ENCODE peak calls at places on chromosomes 7 and 10, in eight cellular contexts. E is mammary epithelial cell, V is lower lobe of right lung, Z is GM20000, A is H9, K is thoracic aorta, L is fibroblast of lung, U is transverse colon. G is an unnamed sample.

GRCh38 chr7:3943779-3944520 is 642.9 kb downstream of the SDK1 start:
- DNase-seq in E (no peak), V (no peak), Z (no peak), A (no peak), K (no peak), L (no peak), U (no peak), G (no peak)

GRCh38 chr7:18429547-18429946 is 66.0 kb upstream of the HDAC9 start:
- DNase-seq in E (peak), V (no peak), Z (no peak), A (no peak), K (no peak), L (peak), U (no peak), G (no peak)

GRCh38 chr10:101725843-101726242 is 30.9 kb upstream of the FBXW4 start:
- DNase-seq in E (no peak), V (no peak), Z (no peak), A (no peak), K (no peak), L (no peak), U (peak), G (no peak)

GRCh38 chr7:121313793-121314676 is 14.8 kb upstream of the WNT16 start:
- DNase-seq in E (no peak), V (no peak), Z (peak), A (no peak), K (no peak), L (peak), U (peak), G (no peak)

GRCh38 chr10:119595715-119596515 is 849 bp downstream of the TIAL1 start:
- DNase-seq in E (peak), V (peak), Z (peak), A (peak), K (no peak), L (peak), U (peak), G (no peak)

GRCh38 chr10:115073796-115074195 is 19.4 kb upstream of the ATRNL1 start:
- DNase-seq in E (no peak), V (no peak), Z (no peak), A (no peak), K (no peak), L (no peak), U (no peak), G (no peak)

GRCh38 chr10:86956841-86957448 is 470 bp downstream of the MMRN2 start:
- DNase-seq in E (no peak), V (peak), Z (no peak), A (peak), K (peak), L (no peak), U (no peak), G (no peak)

GRCh38 chr7:25879799-25880198 is 272.2 kb upstream of the NFE2L3 start:
- DNase-seq in E (no peak), V (no peak), Z (no peak), A (no peak), K (no peak), L (no peak), U (no peak), G (no peak)

GRCh38 chr7:139850906-139851305 is 21.8 kb downstream of the TBXAS1 start:
- DNase-seq in E (no peak), V (no peak), Z (no peak), A (no peak), K (no peak), L (no peak), U (no peak), G (no peak)

GRCh38 chr10:75208177-75208576 is 2.4 kb upstream of the VDAC2 start:
- DNase-seq in E (peak), V (no peak), Z (no peak), A (no peak), K (no peak), L (peak), U (no peak), G (no peak)

GRCh38 chr10:63456437-63457210 is 9.2 kb downstream of the JMJD1C start:
- DNase-seq in E (peak), V (no peak), Z (no peak), A (no peak), K (no peak), L (peak), U (no peak), G (no peak)

GRCh38 chr7:23759556-23760391 is 49.8 kb downstream of the STK31 start:
- DNase-seq in E (peak), V (no peak), Z (no peak), A (no peak), K (no peak), L (peak), U (no peak), G (no peak)

GRCh38 chr7:14766747-14767146 is 135.8 kb downstream of the DGKB start:
- DNase-seq in E (no peak), V (no peak), Z (no peak), A (no peak), K (no peak), L (peak), U (no peak), G (no peak)

GRCh38 chr10:15222511-15222910 is 54.0 kb upstream of the NMT2 start:
- DNase-seq in E (no peak), V (no peak), Z (no peak), A (no peak), K (no peak), L (peak), U (no peak), G (no peak)

GRCh38 chr7:95088536-95088935 is 181.1 kb downstream of the PPP1R9A start:
- DNase-seq in E (no peak), V (no peak), Z (no peak), A (no peak), K (no peak), L (no peak), U (no peak), G (no peak)

GRCh38 chr10:1019362-1019761 is 6.3 kb downstream of the IDI2 start:
- DNase-seq in E (no peak), V (no peak), Z (no peak), A (no peak), K (no peak), L (no peak), U (no peak), G (no peak)

GRCh38 chr7:75969704-75970498 is 24.5 kb downstream of the TMEM120A start:
- DNase-seq in E (no peak), V (no peak), Z (no peak), A (no peak), K (no peak), L (no peak), U (no peak), G (no peak)

DNA sequence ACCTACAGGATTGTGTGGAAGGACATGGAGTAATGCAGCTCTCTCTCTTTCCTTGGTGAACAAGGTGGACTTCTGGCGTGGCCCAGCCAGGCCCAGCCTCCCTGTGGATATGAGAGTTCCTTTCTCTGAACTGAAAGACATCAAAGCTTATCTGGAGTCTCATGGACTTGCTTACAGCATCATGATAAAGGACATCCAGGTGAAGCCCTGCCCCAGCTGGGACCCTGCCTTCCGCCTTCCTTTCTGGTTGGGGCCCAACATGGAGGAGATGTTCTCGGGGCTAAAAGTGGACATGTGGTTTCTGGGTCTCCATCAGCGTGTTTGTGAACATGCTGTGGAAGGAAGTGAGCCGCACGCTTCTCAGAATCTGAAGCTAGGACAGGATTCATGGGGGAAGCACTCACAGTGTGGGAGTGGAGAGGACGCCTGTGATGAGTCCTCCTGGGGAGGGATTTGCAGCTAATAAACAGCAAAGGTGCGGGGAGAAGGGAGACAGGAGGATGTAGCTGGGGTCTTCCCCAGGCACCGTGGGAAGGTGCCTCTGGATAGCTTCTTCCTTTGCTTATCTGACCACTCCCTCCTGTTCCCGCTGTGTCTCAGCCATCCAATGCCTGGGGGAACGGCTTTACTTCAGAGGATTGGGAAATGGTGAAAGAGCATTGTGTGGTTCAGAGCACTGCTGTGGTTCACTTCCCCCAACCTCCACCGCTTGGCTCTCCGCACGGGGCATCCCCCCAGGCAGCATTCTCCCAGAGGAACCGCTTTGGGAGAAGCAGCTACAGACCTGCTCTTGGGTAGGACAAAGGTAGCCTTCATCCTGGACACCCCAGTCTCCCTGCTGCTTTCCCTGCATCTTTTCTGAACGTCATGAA is 5.5 kb downstream of the CPA5 start:
- DNase-seq in E (peak), V (no peak), Z (no peak), A (no peak), K (no peak), L (no peak), U (no peak), G (no peak)
- TF ChIP-seq CTCF in E (no peak), V (no peak), Z (no peak), A (no peak), K (no peak), L (no peak), U (no peak), G (no peak)

DNA sequence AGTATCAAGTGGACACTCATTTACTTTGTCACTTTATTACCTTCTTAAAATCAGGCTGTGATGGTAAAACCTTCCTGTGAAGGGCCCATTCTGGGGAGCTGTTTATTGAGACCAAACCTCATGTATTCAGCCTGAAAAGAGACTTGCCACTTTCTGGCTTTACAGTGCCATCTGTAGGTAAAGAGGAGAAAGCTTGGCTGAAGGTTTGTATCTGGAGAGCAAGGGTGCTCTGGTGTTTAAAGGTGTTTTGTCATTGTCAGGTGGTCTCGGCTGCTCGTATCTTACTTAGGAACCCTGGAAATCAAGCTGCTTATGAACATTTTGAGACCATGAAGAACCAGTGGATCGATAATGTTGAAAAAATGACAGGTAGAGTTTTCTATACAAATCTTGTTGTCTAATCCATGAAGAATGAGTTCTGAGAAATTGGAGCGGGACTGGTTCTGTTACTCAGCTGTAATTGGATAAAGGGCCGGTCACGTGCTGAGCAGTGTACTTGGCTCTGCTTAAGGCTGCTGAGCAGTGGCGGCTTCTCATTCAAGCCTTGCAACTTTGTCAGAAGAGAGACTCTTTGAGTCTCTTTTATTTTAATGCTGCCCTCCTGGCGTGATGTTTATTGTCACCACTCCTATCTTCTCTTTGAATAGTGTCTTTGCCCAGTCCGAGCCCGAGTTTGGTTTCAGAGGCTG is 46.9 kb downstream of the AP3M1 start:
- DNase-seq in E (no peak), V (no peak), Z (peak), A (no peak), K (no peak), L (peak), U (no peak), G (no peak)
- TF ChIP-seq CTCF in E (peak), V (peak), Z (peak), A (peak), K (peak), L (peak), U (no peak), G (peak)

GRCh38 chr7:72453436-72453835 is 41.3 kb upstream of the CALN1 start:
- DNase-seq in E (no peak), V (no peak), Z (no peak), A (no peak), K (no peak), L (no peak), U (no peak), G (no peak)
- TF ChIP-seq CTCF in E (no peak), V (no peak), Z (no peak), A (no peak), K (no peak), L (no peak), U (no peak), G (no peak)

GRCh38 chr7:67302113-67303039 is 305.7 kb downstream of the TYW1 start:
- DNase-seq in E (peak), V (peak), Z (peak), A (peak), K (peak), L (peak), U (peak), G (peak)
- TF ChIP-seq CTCF in E (peak), V (peak), Z (no peak), A (peak), K (peak), L (peak), U (peak), G (peak)

GRCh38 chr10:71396084-71396713 is 521 bp upstream of the CDH23 start:
- DNase-seq in E (no peak), V (no peak), Z (peak), A (peak), K (no peak), L (peak), U (peak), G (peak)
- TF ChIP-seq CTCF in E (peak), V (peak), Z (no peak), A (peak), K (peak), L (no peak), U (peak), G (peak)

GRCh38 chr7:142513221-142513955 is 235.9 kb upstream of the PRSS1 start:
- DNase-seq in E (no peak), V (no peak), Z (no peak), A (no peak), K (no peak), L (no peak), U (no peak), G (no peak)

GRCh38 chr7:142523821-142524460 is 225.3 kb upstream of the PRSS1 start:
- DNase-seq in E (no peak), V (no peak), Z (no peak), A (no peak), K (no peak), L (no peak), U (no peak), G (no peak)

GRCh38 chr7:142516038-142516501 is 233.2 kb upstream of the PRSS1 start:
- DNase-seq in E (peak), V (no peak), Z (peak), A (peak), K (no peak), L (peak), U (peak), G (no peak)

GRCh38 chr7:142519790-142520078 is 229.5 kb upstream of the PRSS1 start:
- DNase-seq in E (no peak), V (no peak), Z (no peak), A (no peak), K (no peak), L (no peak), U (no peak), G (no peak)

GRCh38 chr7:142519077-142519789 is 230.0 kb upstream of the PRSS1 start:
- DNase-seq in E (no peak), V (no peak), Z (no peak), A (no peak), K (no peak), L (no peak), U (no peak), G (no peak)
- TF ChIP-seq CTCF in E (peak), V (no peak), Z (no peak), A (peak), K (no peak), L (no peak), U (no peak), G (no peak)

DNA sequence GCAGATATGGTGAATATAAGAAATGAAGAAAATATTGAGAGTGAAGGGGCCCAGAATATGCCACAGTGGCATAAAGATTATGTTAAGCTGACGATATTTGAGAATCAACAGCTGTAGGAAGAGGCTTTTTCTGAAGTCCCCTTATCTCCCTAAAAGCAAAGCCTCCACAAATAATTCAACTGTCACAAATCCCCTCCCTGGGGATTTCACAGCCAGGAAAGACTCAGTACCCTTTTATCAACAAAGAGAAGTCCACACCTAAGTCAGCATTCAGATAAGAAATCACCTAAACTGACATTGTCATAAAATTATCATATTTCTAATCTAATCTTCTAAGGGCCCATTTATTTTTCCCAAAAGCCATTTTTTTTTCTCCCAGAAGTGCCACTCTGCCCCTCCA is 284.9 kb upstream of the VWC2 start:
- DNase-seq in E (no peak), V (no peak), Z (no peak), A (no peak), K (no peak), L (no peak), U (no peak), G (no peak)
- TF ChIP-seq CTCF in E (no peak), V (no peak), Z (no peak), A (no peak), K (no peak), L (no peak), U (no peak), G (no peak)

DNA sequence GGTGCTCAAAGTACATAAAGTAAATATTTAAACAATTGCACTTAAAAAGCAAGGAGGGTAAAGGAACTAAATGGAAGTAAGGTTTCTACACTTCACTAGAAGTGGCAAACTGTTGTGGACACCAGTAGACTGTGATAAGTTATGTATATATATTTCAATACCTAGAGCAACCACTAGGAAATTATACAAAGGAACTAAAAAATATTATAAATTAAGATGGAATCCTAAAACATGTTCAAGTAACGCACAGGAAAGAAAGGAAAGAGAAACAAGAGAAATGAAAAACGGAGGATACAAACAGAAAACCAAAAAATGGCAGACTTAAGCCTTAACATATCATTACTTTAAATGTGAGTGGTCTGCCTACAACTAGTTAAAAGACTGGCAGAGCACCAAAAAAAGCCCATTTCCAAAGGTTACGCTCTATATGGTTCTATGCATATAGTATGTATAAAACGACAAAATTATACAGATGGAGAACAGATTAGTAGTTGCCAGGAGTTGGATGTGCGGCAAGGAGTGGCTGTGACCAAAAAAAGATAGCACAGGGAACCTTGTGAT is 19.0 kb downstream of the VPS41 start:
- DNase-seq in E (no peak), V (no peak), Z (no peak), A (no peak), K (no peak), L (no peak), U (no peak), G (no peak)
- TF ChIP-seq CTCF in E (peak), V (peak), Z (no peak), A (peak), K (peak), L (no peak), U (peak), G (peak)

GRCh38 chr7:110095372-110096052 is 995.4 kb upstream of the LRRN3 start:
- DNase-seq in E (no peak), V (no peak), Z (no peak), A (no peak), K (no peak), L (no peak), U (no peak), G (no peak)

GRCh38 chr7:110084177-110084807 is 1006.6 kb upstream of the LRRN3 start:
- DNase-seq in E (no peak), V (no peak), Z (no peak), A (no peak), K (no peak), L (no peak), U (no peak), G (no peak)

DNA sequence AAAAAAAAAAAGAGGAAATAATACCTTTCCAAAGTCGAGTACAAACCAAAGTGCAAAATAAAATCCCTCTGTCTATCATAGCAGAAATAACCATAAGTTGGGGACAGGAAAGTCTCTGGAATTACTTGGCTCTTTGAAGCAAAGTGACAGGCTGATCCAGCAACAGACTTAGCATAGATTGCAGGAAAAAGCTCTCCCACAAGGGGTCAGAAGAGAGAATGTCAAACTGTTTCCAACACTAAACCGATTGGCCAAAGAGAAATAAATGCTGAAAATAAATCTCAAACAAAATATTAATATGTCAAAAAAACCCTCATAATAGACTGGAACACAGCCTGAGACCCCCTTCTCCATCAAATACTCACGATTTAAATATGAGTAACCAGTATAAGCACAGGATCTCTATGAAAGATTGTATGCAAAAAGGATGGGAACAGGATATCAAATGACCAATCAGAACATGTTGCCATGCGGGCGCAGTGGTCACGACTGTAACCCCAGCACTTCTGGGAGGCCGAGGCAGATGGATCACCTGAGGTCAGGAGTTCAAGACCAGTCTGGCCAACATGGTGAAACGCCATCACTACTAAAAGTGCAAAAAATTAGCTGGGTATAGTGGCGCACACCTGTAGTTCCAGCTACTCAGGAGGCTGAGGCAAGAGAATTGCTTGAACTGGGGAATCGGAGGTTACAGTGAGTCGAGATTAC is 1000.7 kb upstream of the LRRN3 start:
- DNase-seq in E (peak), V (no peak), Z (peak), A (no peak), K (no peak), L (peak), U (no peak), G (no peak)
- TF ChIP-seq CTCF in E (peak), V (peak), Z (no peak), A (peak), K (no peak), L (peak), U (peak), G (peak)

GRCh38 chr10:5976689-5977470 is 463 bp downstream of the IL15RA start:
- DNase-seq in E (peak), V (peak), Z (peak), A (peak), K (no peak), L (peak), U (peak), G (peak)

GRCh38 chr10:5973069-5973468 is 4.3 kb downstream of the IL15RA start:
- DNase-seq in E (no peak), V (no peak), Z (no peak), A (no peak), K (no peak), L (no peak), U (no peak), G (no peak)

GRCh38 chr10:5975641-5976473 is 1.5 kb downstream of the IL15RA start:
- DNase-seq in E (no peak), V (peak), Z (peak), A (no peak), K (no peak), L (no peak), U (peak), G (no peak)

GRCh38 chr10:5981529-5981928 is 4.2 kb upstream of the IL15RA start:
- DNase-seq in E (no peak), V (no peak), Z (no peak), A (no peak), K (no peak), L (no peak), U (no peak), G (no peak)

GRCh38 chr10:5977471-5978370 is at the start of gene IL15RA:
- DNase-seq in E (peak), V (peak), Z (peak), A (peak), K (peak), L (peak), U (peak), G (peak)
- TF ChIP-seq CTCF in E (peak), V (peak), Z (peak), A (peak), K (no peak), L (no peak), U (peak), G (peak)

G was measured in progenitor cell of endocrine pancreas.